ENCODE peak calls at places on chromosomes 4 and X, in six cellular contexts. X is suprapubic skin, E is stomach, Q is HepG2, N is transverse colon, I is SK-N-SH. A is an unnamed sample.
A peak's percentile ranks its signal among the peaks of the same experiment; 100 is the strongest.

GRCh38 chr4:40486534-40486933 is 143.1 kb downstream of the RBM47 start:
- DNase-seq in E (no peak), N (no peak), Q (no peak), X (no peak), I (no peak), A (no peak)

GRCh38 chrX:103954259-103954658 is 8.2 kb upstream of the TMSB15B start:
- DNase-seq in Q (no peak), I (no peak), E (no peak), N (no peak), X (no peak), A (peak; percentile 53)

GRCh38 chrX:150897371-150898319 is 823 bp downstream of the CD99L2 start:
- DNase-seq in I (peak; percentile 34), N (peak; percentile 35), X (no peak), Q (no peak), E (peak; percentile 37), A (no peak)

GRCh38 chrX:127877358-127877757 is 174.8 kb downstream of the ACTRT1 start:
- DNase-seq in N (no peak), X (no peak), I (no peak), Q (no peak), E (no peak), A (no peak)

GRCh38 chr4:85747871-85748491 is 273.0 kb downstream of the ARHGAP24 start:
- DNase-seq in X (no peak), E (no peak), N (peak; percentile 15), I (peak; percentile 44), Q (peak; percentile 53), A (no peak)

GRCh38 chr4:6105311-6105911 is 87.2 kb upstream of the C4orf50 start:
- DNase-seq in X (no peak), Q (no peak), E (peak; percentile 15), I (no peak), N (no peak), A (peak; percentile 38)

GRCh38 chr4:107094332-107094731 is 58.2 kb upstream of the DKK2 start:
- DNase-seq in E (no peak), X (no peak), N (no peak), I (no peak), Q (peak; percentile 1), A (no peak)

GRCh38 chrX:27590044-27590443 is at the start of gene DCAF8L2:
- DNase-seq in N (no peak), E (no peak), I (no peak), X (no peak), Q (no peak), A (no peak)

GRCh38 chrX:137212078-137212632 is 178.4 kb upstream of the GPR101 start:
- DNase-seq in I (no peak), X (no peak), Q (no peak), E (no peak), N (no peak), A (no peak)

GRCh38 chrX:112834016-112834855 is 6.4 kb downstream of the AMOT start:
- DNase-seq in Q (no peak), E (no peak), N (no peak), X (no peak), I (peak; percentile 24), A (no peak)

GRCh38 chrX:137575596-137576255 is 9.8 kb downstream of the ZIC3 start:
- DNase-seq in I (no peak), E (no peak), X (no peak), N (no peak), Q (no peak), A (no peak)

GRCh38 chr4:42083816-42084215 is 68.6 kb downstream of the BEND4 start:
- DNase-seq in N (no peak), Q (no peak), E (no peak), I (no peak), X (no peak), A (no peak)

GRCh38 chrX:74535633-74536141 is 78.7 kb downstream of the RLIM start:
- DNase-seq in X (peak; percentile 76), E (peak; percentile 63), N (peak; percentile 81), Q (peak; percentile 1), I (peak; percentile 50), A (peak; percentile 92)

GRCh38 chr4:98517444-98518021 is 140.9 kb downstream of the TSPAN5 start:
- DNase-seq in X (no peak), E (no peak), I (no peak), N (no peak), Q (peak; percentile 46), A (no peak)

GRCh38 chr4:9703391-9703790 is 78.0 kb upstream of the DRD5 start:
- DNase-seq in X (peak; percentile 75), N (peak; percentile 83), E (peak; percentile 79), I (peak; percentile 58), Q (peak; percentile 35), A (peak; percentile 71)

GRCh38 chr4:169791064-169791463 is 33.3 kb upstream of the HPF1 start:
- DNase-seq in N (no peak), X (no peak), Q (no peak), E (no peak), I (no peak), A (no peak)

GRCh38 chr4:102168580-102168979 is 176.7 kb downstream of the SLC39A8 start:
- DNase-seq in N (no peak), E (no peak), Q (no peak), I (no peak), X (no peak), A (no peak)

GRCh38 chr4:16967722-16968121 is 69.3 kb upstream of the LDB2 start:
- DNase-seq in N (peak; percentile 23), X (peak; percentile 65), E (peak; percentile 28), I (no peak), Q (no peak), A (peak; percentile 87)

GRCh38 chr4:185761352-185762235 is 50.4 kb downstream of the SORBS2 start:
- DNase-seq in X (no peak), Q (no peak), I (no peak), E (no peak), N (no peak), A (no peak)

GRCh38 chr4:129146639-129147038 is 50.7 kb downstream of the C4orf33 start:
- DNase-seq in E (no peak), X (no peak), Q (no peak), I (peak; percentile 9), N (no peak), A (no peak)

GRCh38 chr4:153010137-153010536 is 74.0 kb downstream of the FHDC1 start:
- DNase-seq in E (no peak), Q (no peak), N (no peak), X (no peak), I (no peak), A (no peak)

GRCh38 chr4:153008578-153009199 is 72.6 kb downstream of the FHDC1 start:
- DNase-seq in Q (no peak), N (no peak), E (peak; percentile 10), X (no peak), I (no peak), A (no peak)

GRCh38 chr4:153004106-153004881 is 68.2 kb downstream of the FHDC1 start:
- DNase-seq in Q (no peak), E (no peak), X (no peak), I (no peak), N (no peak), A (peak; percentile 20)

GRCh38 chr4:153002110-153002509 is 66.0 kb downstream of the FHDC1 start:
- DNase-seq in X (no peak), I (no peak), E (no peak), Q (no peak), N (no peak), A (no peak)

DNA sequence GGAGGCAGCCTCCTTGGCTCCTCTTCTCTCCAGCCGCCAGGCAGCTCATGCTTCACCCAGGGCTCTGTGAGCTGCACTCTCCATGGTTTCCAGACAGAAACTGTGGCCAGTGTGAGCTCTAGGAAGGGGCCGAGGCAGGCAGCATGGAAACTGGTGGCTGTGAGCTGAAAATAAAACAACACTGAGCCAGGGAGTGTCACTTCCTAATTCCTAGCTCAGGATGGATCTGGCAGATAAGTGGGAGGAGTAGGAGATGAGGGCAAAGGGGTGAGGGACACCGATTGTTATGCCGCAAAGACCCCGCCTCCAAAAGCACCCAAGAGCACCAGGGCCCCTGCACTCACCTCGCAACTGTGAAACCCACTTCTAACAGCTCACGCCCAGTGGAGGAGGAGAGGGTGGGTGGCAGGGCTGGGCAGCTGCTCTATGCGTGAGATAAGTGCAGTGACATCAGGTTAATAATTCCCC is 69.8 kb downstream of the FHDC1 start:
- DNase-seq in N (no peak), Q (no peak), X (no peak), I (no peak), E (no peak), A (peak; percentile 24)
- TF ChIP-seq POLR2AphosphoS5 in N (no peak), Q (no peak), X (no peak), I (no peak), E (no peak), A (no peak)

GRCh38 chr4:88803600-88804096 is 106.0 kb upstream of the NAP1L5 start:
- DNase-seq in E (no peak), N (peak; percentile 43), I (no peak), Q (no peak), X (peak; percentile 65), A (peak; percentile 72)
- TF ChIP-seq EP300 in E (no peak), N (peak; percentile 67), I (no peak), Q (no peak), X (no peak), A (no peak)

GRCh38 chr4:158038718-158039117 is 134.1 kb downstream of the GASK1B start:
- DNase-seq in X (no peak), E (no peak), N (no peak), Q (no peak), I (no peak), A (no peak)

GRCh38 chr4:158036998-158037397 is 135.8 kb downstream of the GASK1B start:
- DNase-seq in Q (peak; percentile 35), E (no peak), I (no peak), X (no peak), N (no peak), A (no peak)

GRCh38 chr4:158046345-158046744 is 126.5 kb downstream of the GASK1B start:
- DNase-seq in X (no peak), E (no peak), I (no peak), Q (peak; percentile 74), N (no peak), A (no peak)

GRCh38 chr4:158043971-158044618 is 128.7 kb downstream of the GASK1B start:
- DNase-seq in X (peak; percentile 36), Q (no peak), E (no peak), N (no peak), I (no peak), A (peak; percentile 41)

DNA sequence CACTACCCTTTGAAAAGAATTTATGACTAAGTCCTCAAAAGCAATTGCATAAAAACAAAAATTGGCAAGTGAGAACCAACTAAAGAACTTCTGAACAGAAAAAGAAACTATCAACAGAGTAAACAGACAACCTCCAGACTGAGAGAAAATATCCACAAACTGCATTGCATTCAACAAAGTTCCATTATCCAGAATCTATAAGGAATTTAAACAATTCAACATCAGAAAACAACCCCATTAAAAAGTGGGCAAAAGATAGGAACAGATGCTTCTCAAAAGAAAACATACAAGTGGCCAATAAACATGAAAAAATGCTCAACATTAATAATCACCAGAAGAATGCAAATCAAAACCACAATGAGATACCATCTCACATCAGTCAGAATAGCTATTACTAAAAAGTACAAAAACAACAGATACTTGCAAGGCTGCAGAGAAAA is 130.2 kb downstream of the GASK1B start:
- DNase-seq in Q (no peak), E (no peak), I (no peak), X (no peak), N (no peak), A (no peak)
- H3K27ac ChIP-seq in Q (no peak overlapping the region), E (no peak overlapping the region), I (no peak overlapping the region), X (no peak overlapping the region), N (no peak overlapping the region), A (no peak overlapping the region)

DNA sequence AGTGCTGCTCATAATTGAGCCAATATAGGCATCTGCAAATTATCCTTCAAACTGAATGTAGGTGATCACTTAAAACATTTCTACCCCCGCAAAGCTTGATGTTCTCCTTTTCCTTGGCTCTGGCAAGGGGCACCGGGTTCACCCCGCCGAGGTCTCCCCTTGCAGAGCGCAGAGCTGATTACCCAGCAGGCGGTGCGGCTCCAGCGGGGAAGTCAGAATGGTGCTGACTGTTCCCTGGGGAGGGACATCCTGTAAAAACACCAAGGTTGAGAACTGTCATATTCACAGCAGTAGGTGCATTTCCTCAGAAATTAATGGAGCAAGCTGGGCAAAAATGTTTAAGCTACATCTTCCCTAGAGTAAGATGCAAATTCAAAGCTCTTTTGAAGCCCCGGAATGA is 767.4 kb upstream of the TENM3 start:
- DNase-seq in I (no peak), X (no peak), N (no peak), E (no peak), Q (no peak), A (no peak)
- TF ChIP-seq POLR2AphosphoS5 in I (no peak), X (no peak), N (no peak), E (no peak), Q (no peak), A (no peak)